ENCODE peak calls at places on chromosome 11, in five cellular contexts. One of them, this sample, is unnamed.
A peak's percentile ranks its signal among the peaks of the same experiment; 100 is the strongest.

GRCh38 chr11:116687458-116688201 is 85.2 kb downstream of the BUD13 start:
- DNase-seq in GM10248: peak; percentile 6
- DNase-seq in left colon: no peak
- DNase-seq in activated T-helper 9 cell treated with anti-CD3 and anti-CD28 coated beads, Interleukin-2, amount 50 U/mL, for 16 hours: no peak
- DNase-seq in NCI-H146: peak; percentile 34
- DNase-seq in this sample: no peak

GRCh38 chr11:96794152-96794551 is 404.3 kb downstream of the JRKL start:
- DNase-seq in left colon: no peak
- DNase-seq in activated T-helper 9 cell treated with anti-CD3 and anti-CD28 coated beads, Interleukin-2, amount 50 U/mL, for 16 hours: no peak
- DNase-seq in GM10248: no peak
- DNase-seq in NCI-H146: no peak
- DNase-seq in this sample: no peak

GRCh38 chr11:101127699-101128570 is 1.7 kb downstream of the PGR start:
- DNase-seq in GM10248: peak; percentile 13
- DNase-seq in NCI-H146: peak; percentile 6
- DNase-seq in left colon: peak; percentile 32
- DNase-seq in activated T-helper 9 cell treated with anti-CD3 and anti-CD28 coated beads, Interleukin-2, amount 50 U/mL, for 16 hours: no peak
- DNase-seq in this sample: no peak

GRCh38 chr11:12841946-12842630 is 167.0 kb upstream of the RASSF10 start:
- DNase-seq in GM10248: no peak
- DNase-seq in activated T-helper 9 cell treated with anti-CD3 and anti-CD28 coated beads, Interleukin-2, amount 50 U/mL, for 16 hours: no peak
- DNase-seq in NCI-H146: peak; percentile 43
- DNase-seq in left colon: no peak
- DNase-seq in this sample: no peak

GRCh38 chr11:27913650-27914049 is 194.3 kb downstream of the KIF18A start:
- DNase-seq in left colon: no peak
- DNase-seq in activated T-helper 9 cell treated with anti-CD3 and anti-CD28 coated beads, Interleukin-2, amount 50 U/mL, for 16 hours: no peak
- DNase-seq in NCI-H146: no peak
- DNase-seq in GM10248: no peak
- DNase-seq in this sample: no peak

GRCh38 chr11:124839051-124839971 is 25.9 kb upstream of the ROBO3 start:
- DNase-seq in NCI-H146: peak; percentile 60
- DNase-seq in GM10248: peak; percentile 18
- DNase-seq in activated T-helper 9 cell treated with anti-CD3 and anti-CD28 coated beads, Interleukin-2, amount 50 U/mL, for 16 hours: no peak
- DNase-seq in left colon: no peak
- DNase-seq in this sample: no peak

GRCh38 chr11:5242933-5243844 is 6.5 kb downstream of the HBG1 start:
- DNase-seq in activated T-helper 9 cell treated with anti-CD3 and anti-CD28 coated beads, Interleukin-2, amount 50 U/mL, for 16 hours: no peak
- DNase-seq in NCI-H146: no peak
- DNase-seq in left colon: no peak
- DNase-seq in GM10248: no peak
- DNase-seq in this sample: no peak

GRCh38 chr11:77205467-77206263 is 77.6 kb downstream of the MYO7A start:
- DNase-seq in left colon: no peak
- DNase-seq in NCI-H146: no peak
- DNase-seq in activated T-helper 9 cell treated with anti-CD3 and anti-CD28 coated beads, Interleukin-2, amount 50 U/mL, for 16 hours: no peak
- DNase-seq in GM10248: no peak
- DNase-seq in this sample: no peak

GRCh38 chr11:82056450-82056849 is 677.2 kb downstream of the FAM181B start:
- DNase-seq in activated T-helper 9 cell treated with anti-CD3 and anti-CD28 coated beads, Interleukin-2, amount 50 U/mL, for 16 hours: no peak
- DNase-seq in NCI-H146: no peak
- DNase-seq in GM10248: no peak
- DNase-seq in left colon: no peak
- DNase-seq in this sample: no peak

GRCh38 chr11:116515666-116516184 is 257.1 kb downstream of the BUD13 start:
- DNase-seq in NCI-H146: peak; percentile 85
- DNase-seq in activated T-helper 9 cell treated with anti-CD3 and anti-CD28 coated beads, Interleukin-2, amount 50 U/mL, for 16 hours: no peak
- DNase-seq in left colon: peak; percentile 16
- DNase-seq in GM10248: no peak
- DNase-seq in this sample: no peak

GRCh38 chr11:91489989-91490388 is 734.6 kb upstream of the FAT3 start:
- DNase-seq in left colon: no peak
- DNase-seq in activated T-helper 9 cell treated with anti-CD3 and anti-CD28 coated beads, Interleukin-2, amount 50 U/mL, for 16 hours: no peak
- DNase-seq in GM10248: no peak
- DNase-seq in NCI-H146: no peak
- DNase-seq in this sample: no peak

GRCh38 chr11:46710821-46711269 is 8.2 kb upstream of the F2 start:
- DNase-seq in GM10248: no peak
- DNase-seq in NCI-H146: no peak
- DNase-seq in left colon: no peak
- DNase-seq in activated T-helper 9 cell treated with anti-CD3 and anti-CD28 coated beads, Interleukin-2, amount 50 U/mL, for 16 hours: no peak
- DNase-seq in this sample: no peak

GRCh38 chr11:126165366-126166156 is 45.9 kb downstream of the RPUSD4 start:
- DNase-seq in activated T-helper 9 cell treated with anti-CD3 and anti-CD28 coated beads, Interleukin-2, amount 50 U/mL, for 16 hours: no peak
- DNase-seq in GM10248: no peak
- DNase-seq in NCI-H146: no peak
- DNase-seq in left colon: peak; percentile 43
- DNase-seq in this sample: no peak

GRCh38 chr11:2462092-2462985 is 17.5 kb downstream of the KCNQ1 start:
- DNase-seq in NCI-H146: no peak
- DNase-seq in GM10248: no peak
- DNase-seq in left colon: no peak
- DNase-seq in activated T-helper 9 cell treated with anti-CD3 and anti-CD28 coated beads, Interleukin-2, amount 50 U/mL, for 16 hours: no peak
- DNase-seq in this sample: no peak

GRCh38 chr11:129790131-129790530 is 25.5 kb upstream of the TMEM45B start:
- DNase-seq in left colon: no peak
- DNase-seq in NCI-H146: no peak
- DNase-seq in activated T-helper 9 cell treated with anti-CD3 and anti-CD28 coated beads, Interleukin-2, amount 50 U/mL, for 16 hours: no peak
- DNase-seq in GM10248: no peak
- DNase-seq in this sample: no peak

GRCh38 chr11:6755303-6755952 is 16.3 kb downstream of the OR2AG2 start:
- DNase-seq in left colon: peak; percentile 20
- DNase-seq in activated T-helper 9 cell treated with anti-CD3 and anti-CD28 coated beads, Interleukin-2, amount 50 U/mL, for 16 hours: no peak
- DNase-seq in NCI-H146: peak; percentile 20
- DNase-seq in GM10248: peak; percentile 46
- DNase-seq in this sample: no peak

GRCh38 chr11:61890536-61891330 is 612 bp downstream of the FADS3 start:
- DNase-seq in left colon: peak; percentile 62
- DNase-seq in GM10248: no peak
- DNase-seq in NCI-H146: peak; percentile 64
- DNase-seq in activated T-helper 9 cell treated with anti-CD3 and anti-CD28 coated beads, Interleukin-2, amount 50 U/mL, for 16 hours: peak; percentile 21
- DNase-seq in this sample: peak; percentile 62

GRCh38 chr11:86117706-86118050 is 48.8 kb upstream of the PICALM start:
- DNase-seq in activated T-helper 9 cell treated with anti-CD3 and anti-CD28 coated beads, Interleukin-2, amount 50 U/mL, for 16 hours: no peak
- DNase-seq in NCI-H146: no peak
- DNase-seq in GM10248: no peak
- DNase-seq in left colon: no peak
- DNase-seq in this sample: no peak

GRCh38 chr11:134576286-134576685 is 164.2 kb upstream of the B3GAT1 start:
- DNase-seq in activated T-helper 9 cell treated with anti-CD3 and anti-CD28 coated beads, Interleukin-2, amount 50 U/mL, for 16 hours: no peak
- DNase-seq in NCI-H146: no peak
- DNase-seq in left colon: no peak
- DNase-seq in GM10248: no peak
- DNase-seq in this sample: peak; percentile 15

GRCh38 chr11:7170431-7170830 is 81.3 kb upstream of the SYT9 start:
- DNase-seq in NCI-H146: no peak
- DNase-seq in left colon: no peak
- DNase-seq in GM10248: no peak
- DNase-seq in activated T-helper 9 cell treated with anti-CD3 and anti-CD28 coated beads, Interleukin-2, amount 50 U/mL, for 16 hours: no peak
- DNase-seq in this sample: no peak

GRCh38 chr11:134014502-134014901 is 54.4 kb upstream of the JAM3 start:
- DNase-seq in activated T-helper 9 cell treated with anti-CD3 and anti-CD28 coated beads, Interleukin-2, amount 50 U/mL, for 16 hours: no peak
- DNase-seq in GM10248: no peak
- DNase-seq in NCI-H146: peak; percentile 10
- DNase-seq in left colon: no peak
- DNase-seq in this sample: no peak

GRCh38 chr11:24496728-24497396 is at the start of gene LUZP2:
- DNase-seq in GM10248: no peak
- DNase-seq in activated T-helper 9 cell treated with anti-CD3 and anti-CD28 coated beads, Interleukin-2, amount 50 U/mL, for 16 hours: no peak
- DNase-seq in NCI-H146: peak; percentile 33
- DNase-seq in left colon: peak; percentile 7
- DNase-seq in this sample: no peak

GRCh38 chr11:79062814-79063762 is 377.7 kb downstream of the TENM4 start:
- DNase-seq in GM10248: no peak
- DNase-seq in NCI-H146: peak; percentile 60
- DNase-seq in left colon: no peak
- DNase-seq in activated T-helper 9 cell treated with anti-CD3 and anti-CD28 coated beads, Interleukin-2, amount 50 U/mL, for 16 hours: no peak
- DNase-seq in this sample: no peak

This sample was measured in stimulated activated effector memory CD8-positive, alpha-beta T cell treated with anti-CD3 and anti-CD28 coated beads, Interleukin-12 subunit alpha, Interleukin-12 subunit beta, amount 100 ng/mL, for 72 hours.